ENCODE peak calls at places on chromosome 14, in four cellular contexts. I is NCI-H1930; X is stimulated activated CD8-positive, alpha-beta memory T cell treated with anti-CD3 and anti-CD28 coated beads, Interleukin-7, amount 100 ng/mL, for 1 hour; D is NCI-H146. Y is an unnamed sample.

GRCh38 chr14:62209287-62209899 is 447.2 kb downstream of the SNAPC1 start:
- DNase-seq in I (no peak), X (no peak), D (no peak), Y (no peak)

GRCh38 chr14:93984070-93984469 is 7.7 kb upstream of the ASB2 start:
- DNase-seq in I (no peak), X (no peak), D (no peak), Y (no peak)

GRCh38 chr14:36513451-36514277 is 6.4 kb downstream of the NKX2-1 start:
- DNase-seq in I (no peak), X (no peak), D (no peak), Y (no peak)

GRCh38 chr14:52032196-52032865 is 36.5 kb downstream of the NID2 start:
- DNase-seq in I (no peak), X (no peak), D (no peak), Y (no peak)

GRCh38 chr14:99393059-99393655 is 87.5 kb downstream of the SETD3 start:
- DNase-seq in I (no peak), X (no peak), D (peak), Y (no peak)

GRCh38 chr14:28382460-28383220 is 383.9 kb upstream of the FOXG1 start:
- DNase-seq in I (no peak), X (no peak), D (no peak), Y (no peak)

GRCh38 chr14:23539209-23539866 is 12.2 kb downstream of the ZFHX2 start:
- DNase-seq in I (peak), X (no peak), D (peak), Y (no peak)

GRCh38 chr14:105290598-105291356 is 10.0 kb downstream of the BRF1 start:
- DNase-seq in I (no peak), X (no peak), D (no peak), Y (no peak)

GRCh38 chr14:104996032-104996431 is 10.4 kb downstream of the CLBA1 start:
- DNase-seq in I (no peak), X (no peak), D (no peak), Y (no peak)

GRCh38 chr14:104932676-104933631 is 8.3 kb downstream of the PLD4 start:
- DNase-seq in I (peak), X (peak), D (peak), Y (no peak)

GRCh38 chr14:53035796-53036195 is 84.9 kb upstream of the FERMT2 start:
- DNase-seq in I (no peak), X (no peak), D (no peak), Y (no peak)

GRCh38 chr14:31206536-31207286 is 882 bp downstream of the HECTD1 start:
- DNase-seq in I (no peak), X (peak), D (peak), Y (peak)

GRCh38 chr14:53515264-53515663 is 362.1 kb upstream of the DDHD1 start:
- DNase-seq in I (no peak), X (no peak), D (no peak), Y (no peak)

GRCh38 chr14:84409435-84409834 is 1120.5 kb upstream of the FLRT2 start:
- DNase-seq in I (no peak), X (no peak), D (no peak), Y (no peak)

GRCh38 chr14:91108941-91109611 is 4.8 kb upstream of the DGLUCY start:
- DNase-seq in I (no peak), X (no peak), D (peak), Y (no peak)

GRCh38 chr14:100441271-100441947 is 118.3 kb downstream of the SLC25A47 start:
- DNase-seq in I (no peak), X (no peak), D (no peak), Y (no peak)

GRCh38 chr14:68423686-68424085 is 369.2 kb downstream of the ZFP36L1 start:
- DNase-seq in I (no peak), X (no peak), D (no peak), Y (no peak)

GRCh38 chr14:70152704-70153103 is 36.0 kb downstream of the SLC8A3 start:
- DNase-seq in I (no peak), X (no peak), D (peak), Y (peak)

GRCh38 chr14:100548939-100549338 is 38.3 kb downstream of the BEGAIN start:
- DNase-seq in I (no peak), X (no peak), D (no peak), Y (no peak)

GRCh38 chr14:103028161-103028767 is 29.1 kb downstream of the CDC42BPB start:
- DNase-seq in I (no peak), X (no peak), D (peak), Y (no peak)

GRCh38 chr14:50544911-50545310 is 12.5 kb upstream of the MAP4K5 start:
- DNase-seq in I (no peak), X (no peak), D (no peak), Y (no peak)

GRCh38 chr14:95319312-95320075 is at the start of gene CLMN:
- DNase-seq in I (peak), X (no peak), D (peak), Y (no peak)

GRCh38 chr14:50139192-50139591 is 22.8 kb upstream of the VCPKMT start:
- DNase-seq in I (no peak), X (no peak), D (no peak), Y (no peak)

GRCh38 chr14:103542545-103543088 is 13.6 kb downstream of the TRMT61A start:
- DNase-seq in I (no peak), X (no peak), D (peak), Y (no peak)

GRCh38 chr14:58808828-58809227 is 171.1 kb downstream of the DACT1 start:
- DNase-seq in I (peak), X (no peak), D (peak), Y (no peak)

GRCh38 chr14:32473476-32473875 is 144.4 kb downstream of the AKAP6 start:
- DNase-seq in I (no peak), X (no peak), D (no peak), Y (no peak)

GRCh38 chr14:84975503-84975902 is 554.4 kb upstream of the FLRT2 start:
- DNase-seq in I (no peak), X (no peak), D (no peak), Y (no peak)

GRCh38 chr14:68140111-68140741 is 320.6 kb downstream of the RAD51B start:
- DNase-seq in I (no peak), X (no peak), D (no peak), Y (no peak)

GRCh38 chr14:31952573-31952972 is 124.5 kb upstream of the ARHGAP5 start:
- DNase-seq in I (no peak), X (no peak), D (no peak), Y (no peak)

GRCh38 chr14:100873083-100873482 is 30.4 kb downstream of the RTL1 start:
- DNase-seq in I (no peak), X (no peak), D (no peak), Y (no peak)